ENCODE peak calls at places on chromosome 16, in four cellular contexts. One of them, this sample, is unnamed. For H3K79me2, the result is how much of the 10 kb centered on the place peaks cover.

GRCh38 chr16:86355114-86355513 is 155.2 kb upstream of the FOXF1 start:
- DNase-seq in fibroblast of lung: peak
- DNase-seq in neural progenitor cell: no peak
- DNase-seq in HCT116: no peak
- DNase-seq in this sample: no peak

GRCh38 chr16:49621240-49622083 is 234.4 kb downstream of the ZNF423 start:
- DNase-seq in HCT116: no peak
- DNase-seq in fibroblast of lung: peak
- DNase-seq in neural progenitor cell: no peak
- DNase-seq in this sample: no peak

GRCh38 chr16:1089822-1090619 is 6.0 kb downstream of the C1QTNF8 start:
- DNase-seq in neural progenitor cell: no peak
- DNase-seq in fibroblast of lung: no peak
- DNase-seq in HCT116: no peak
- DNase-seq in this sample: no peak

GRCh38 chr16:17416461-17417221 is 54.1 kb downstream of the XYLT1 start:
- DNase-seq in HCT116: no peak
- DNase-seq in neural progenitor cell: no peak
- DNase-seq in fibroblast of lung: peak
- DNase-seq in this sample: peak

GRCh38 chr16:85134076-85134793 is 22.0 kb upstream of the CIBAR2 start:
- DNase-seq in HCT116: no peak
- DNase-seq in fibroblast of lung: no peak
- DNase-seq in neural progenitor cell: no peak
- DNase-seq in this sample: peak

GRCh38 chr16:86324320-86324719 is 186.0 kb upstream of the FOXF1 start:
- DNase-seq in fibroblast of lung: no peak
- DNase-seq in HCT116: no peak
- DNase-seq in neural progenitor cell: no peak
- DNase-seq in this sample: no peak

GRCh38 chr16:48321307-48322036 is 63.7 kb downstream of the SIAH1 start:
- DNase-seq in neural progenitor cell: no peak
- DNase-seq in fibroblast of lung: peak
- DNase-seq in HCT116: no peak
- DNase-seq in this sample: peak

GRCh38 chr16:48597563-48598392 is 12.2 kb downstream of the N4BP1 start:
- DNase-seq in neural progenitor cell: no peak
- DNase-seq in fibroblast of lung: peak
- DNase-seq in HCT116: no peak
- DNase-seq in this sample: peak

DNA sequence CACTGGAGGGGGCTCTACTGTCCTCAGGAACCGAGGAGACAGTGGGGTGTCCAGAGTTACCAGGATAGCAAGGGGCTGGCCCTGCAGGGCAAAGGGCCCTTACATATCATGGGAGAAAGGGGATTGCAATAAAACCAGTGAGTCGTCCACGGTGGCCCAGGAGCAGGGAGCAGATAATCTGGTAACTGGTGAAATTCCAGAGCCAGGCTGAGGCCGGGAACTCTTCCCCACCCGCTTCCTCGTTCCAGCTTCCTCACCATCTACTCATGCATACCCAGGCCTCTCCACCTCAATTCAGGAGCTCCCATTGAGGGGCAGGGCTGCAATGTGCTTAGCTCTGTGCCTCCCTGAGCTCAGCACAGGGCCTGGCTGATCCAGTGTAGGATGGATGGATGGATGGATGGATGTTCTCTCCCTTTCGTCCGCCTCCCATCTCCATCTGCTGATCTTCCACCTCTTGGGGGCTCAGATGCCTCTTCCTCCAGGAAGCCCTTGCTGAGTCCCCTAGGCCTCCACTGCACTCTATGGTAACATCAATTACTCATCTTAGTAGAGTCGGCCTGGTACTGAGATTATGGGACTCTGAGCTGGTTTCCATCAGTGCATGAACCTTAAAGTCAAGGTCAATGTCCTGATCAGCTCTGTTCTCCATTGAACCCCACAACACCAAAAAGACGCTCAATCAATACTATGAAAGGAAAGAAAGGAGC is 41.2 kb upstream of the NDRG4 start:
- DNase-seq in neural progenitor cell: no peak
- DNase-seq in HCT116: no peak
- DNase-seq in fibroblast of lung: no peak
- DNase-seq in this sample: no peak
- H3K79me2 ChIP-seq in neural progenitor cell: under half
- H3K79me2 ChIP-seq in HCT116: under half
- H3K79me2 ChIP-seq in fibroblast of lung: under half
- H3K79me2 ChIP-seq in this sample: under half

DNA sequence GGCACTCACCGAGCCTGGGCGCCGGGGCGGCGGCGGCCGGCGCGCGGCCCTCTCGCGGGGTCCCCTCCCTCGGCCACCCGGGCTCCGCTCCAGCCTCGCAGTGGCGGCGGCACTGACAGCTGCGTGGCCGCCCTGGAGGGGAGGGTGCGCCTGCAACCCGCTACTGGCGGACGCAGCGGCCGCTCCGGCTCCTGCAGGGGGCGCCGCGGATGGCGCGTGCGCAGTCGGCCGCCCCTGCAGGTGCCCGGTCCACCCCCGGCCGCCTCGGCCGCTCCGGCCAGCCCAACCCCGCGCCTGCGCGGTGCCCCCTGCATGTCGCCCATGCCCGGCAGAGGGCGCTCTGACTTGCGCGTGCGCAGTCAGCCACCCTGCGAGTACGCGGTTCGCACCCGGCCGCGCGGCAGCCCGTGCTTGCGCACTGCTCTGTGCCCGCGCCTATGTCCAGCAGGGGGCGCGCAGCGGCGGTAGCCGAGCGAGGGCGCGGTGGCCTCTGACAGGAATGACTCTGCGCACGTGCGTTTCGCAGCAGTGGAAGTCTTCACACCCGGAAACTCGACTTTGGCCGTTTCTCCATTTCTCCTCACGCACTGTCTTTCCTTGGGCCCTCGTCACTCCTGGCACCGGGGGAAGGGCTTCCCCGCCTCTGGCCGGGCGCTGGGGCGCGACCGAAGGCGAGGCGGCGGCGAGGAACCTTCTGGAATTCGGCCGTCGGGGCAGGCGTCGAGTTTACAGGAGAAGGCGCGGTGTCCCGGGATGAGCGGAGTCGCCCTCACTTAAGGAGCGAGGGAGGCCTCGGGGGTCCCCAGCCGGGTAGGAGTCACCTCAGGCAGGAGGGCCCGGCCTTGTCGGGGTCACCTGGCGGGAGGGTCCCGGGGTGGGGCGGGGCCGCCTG is at the start of gene ABCA3:
- DNase-seq in fibroblast of lung: peak
- DNase-seq in neural progenitor cell: peak
- DNase-seq in HCT116: peak
- DNase-seq in this sample: peak
- H2AFZ ChIP-seq in fibroblast of lung: peak
- H2AFZ ChIP-seq in neural progenitor cell: peak
- H2AFZ ChIP-seq in HCT116: no peak
- H2AFZ ChIP-seq in this sample: peak

GRCh38 chr16:22302776-22303363 is 5.7 kb downstream of the POLR3E start:
- DNase-seq in neural progenitor cell: no peak
- DNase-seq in HCT116: no peak
- DNase-seq in fibroblast of lung: no peak
- DNase-seq in this sample: peak
- H3K79me2 ChIP-seq in neural progenitor cell: half or more
- H3K79me2 ChIP-seq in HCT116: half or more
- H3K79me2 ChIP-seq in fibroblast of lung: under half
- H3K79me2 ChIP-seq in this sample: under half

GRCh38 chr16:65069090-65069489 is 52.8 kb downstream of the CDH11 start:
- DNase-seq in neural progenitor cell: no peak
- DNase-seq in fibroblast of lung: peak
- DNase-seq in HCT116: no peak
- DNase-seq in this sample: no peak

GRCh38 chr16:65071371-65072311 is 50.2 kb downstream of the CDH11 start:
- DNase-seq in neural progenitor cell: no peak
- DNase-seq in HCT116: no peak
- DNase-seq in fibroblast of lung: peak
- DNase-seq in this sample: no peak

GRCh38 chr16:65069766-65070165 is 52.1 kb downstream of the CDH11 start:
- DNase-seq in fibroblast of lung: peak
- DNase-seq in neural progenitor cell: no peak
- DNase-seq in HCT116: no peak
- DNase-seq in this sample: no peak

GRCh38 chr16:65068151-65068740 is 53.6 kb downstream of the CDH11 start:
- DNase-seq in HCT116: no peak
- DNase-seq in fibroblast of lung: peak
- DNase-seq in neural progenitor cell: no peak
- DNase-seq in this sample: no peak

DNA sequence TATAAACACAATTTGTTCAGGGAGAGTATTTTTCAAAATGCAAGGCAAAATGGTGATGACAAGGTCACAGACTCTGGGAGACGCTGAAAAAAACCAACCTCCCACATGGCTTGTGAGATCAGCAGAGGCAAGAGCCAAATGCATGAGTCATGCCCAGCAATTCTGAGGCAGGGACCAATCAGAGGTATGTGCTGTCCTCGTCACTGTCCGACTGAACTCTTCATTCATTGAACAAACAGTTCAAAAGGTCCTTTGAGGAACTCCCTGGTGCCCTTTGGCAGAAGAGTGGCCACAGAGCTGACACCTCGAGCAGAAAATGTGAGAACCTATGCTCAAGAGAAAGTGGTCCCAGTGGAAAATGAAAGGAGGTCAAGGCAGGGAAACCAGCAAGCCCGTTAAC is 51.0 kb downstream of the CDH11 start:
- DNase-seq in neural progenitor cell: no peak
- DNase-seq in HCT116: no peak
- DNase-seq in fibroblast of lung: peak
- DNase-seq in this sample: peak
- H2AFZ ChIP-seq in neural progenitor cell: no peak
- H2AFZ ChIP-seq in HCT116: no peak
- H2AFZ ChIP-seq in fibroblast of lung: no peak
- H2AFZ ChIP-seq in this sample: no peak